ENCODE peak calls at places on chromosome 12, in five cellular contexts. V, Q, G, Z and J are unnamed samples.

GRCh38 chr12:53047221-53048032 is 2.4 kb upstream of the TNS2 start:
- DNase-seq in V (peak; percentile 85), Q (peak; percentile 69), G (peak; percentile 73), Z (peak; percentile 80), J (peak; percentile 93)

GRCh38 chr12:62785941-62786559 is 148.9 kb downstream of the PPM1H start:
- DNase-seq in V (no peak), Q (no peak), G (peak; percentile 98), Z (no peak), J (no peak)

GRCh38 chr12:108510836-108511235 is 4.2 kb upstream of the FICD start:
- DNase-seq in V (no peak), Q (no peak), G (no peak), Z (no peak), J (no peak)

GRCh38 chr12:49825971-49826421 is 2.2 kb downstream of the NCKAP5L start:
- DNase-seq in V (no peak), Q (no peak), G (no peak), Z (peak; percentile 80), J (no peak)

GRCh38 chr12:81077686-81078441 is at the start of gene ACSS3:
- DNase-seq in V (peak; percentile 94), Q (peak; percentile 80), G (no peak), Z (no peak), J (peak; percentile 83)

GRCh38 chr12:101086490-101086889 is 123.5 kb downstream of the SLC5A8 start:
- DNase-seq in V (peak; percentile 34), Q (no peak), G (peak; percentile 6), Z (peak; percentile 31), J (no peak)

GRCh38 chr12:2335517-2335916 is 282.7 kb downstream of the CACNA1C start:
- DNase-seq in V (no peak), Q (no peak), G (no peak), Z (no peak), J (no peak)

GRCh38 chr12:116466536-116466935 is 92.6 kb upstream of the MAP1LC3B2 start:
- DNase-seq in V (no peak), Q (no peak), G (peak; percentile 34), Z (no peak), J (no peak)

GRCh38 chr12:115212356-115212755 is 528.4 kb upstream of the TBX3 start:
- DNase-seq in V (no peak), Q (no peak), G (no peak), Z (no peak), J (no peak)

GRCh38 chr12:124814741-124815613 is 48.7 kb downstream of the SCARB1 start:
- DNase-seq in V (no peak), Q (no peak), G (no peak), Z (no peak), J (peak; percentile 73)

GRCh38 chr12:18752947-18753346 is 15.0 kb downstream of the CAPZA3 start:
- DNase-seq in V (peak; percentile 56), Q (peak; percentile 69), G (no peak), Z (no peak), J (no peak)

GRCh38 chr12:120230974-120231315 is 30.0 kb upstream of the RPLP0 start:
- DNase-seq in V (no peak), Q (no peak), G (no peak), Z (no peak), J (no peak)

GRCh38 chr12:57744194-57744776 is 554 bp upstream of the TSPAN31 start:
- DNase-seq in V (no peak), Q (no peak), G (no peak), Z (peak; percentile 77), J (peak; percentile 84)

GRCh38 chr12:120367252-120367923 is 1.6 kb downstream of the MSI1 start:
- DNase-seq in V (peak; percentile 77), Q (peak; percentile 49), G (no peak), Z (no peak), J (no peak)

GRCh38 chr12:26056335-26056734 is 68.5 kb downstream of the BHLHE41 start:
- DNase-seq in V (no peak), Q (no peak), G (peak; percentile 94), Z (no peak), J (no peak)

GRCh38 chr12:47773858-47774580 is 981 bp downstream of the SLC48A1 start:
- DNase-seq in V (no peak), Q (no peak), G (peak; percentile 23), Z (no peak), J (no peak)

GRCh38 chr12:47772094-47772660 is 861 bp upstream of the SLC48A1 start:
- DNase-seq in V (no peak), Q (no peak), G (no peak), Z (no peak), J (no peak)

GRCh38 chr12:47774664-47775063 is 1.6 kb downstream of the SLC48A1 start:
- DNase-seq in V (no peak), Q (no peak), G (no peak), Z (no peak), J (no peak)

GRCh38 chr12:47772738-47773061 is 338 bp upstream of the SLC48A1 start:
- DNase-seq in V (no peak), Q (no peak), G (no peak), Z (no peak), J (no peak)

GRCh38 chr12:47773062-47773857 is at the start of gene SLC48A1:
- DNase-seq in V (peak; percentile 79), Q (peak; percentile 68), G (peak; percentile 76), Z (peak; percentile 58), J (peak; percentile 93)
- H3K27ac ChIP-seq in V (no peak within 1 kb of the TSS), Q (no peak within 1 kb of the TSS), G (no peak within 1 kb of the TSS), Z (peak within 1 kb of the TSS; percentile 88), J (no peak within 1 kb of the TSS)

DNA sequence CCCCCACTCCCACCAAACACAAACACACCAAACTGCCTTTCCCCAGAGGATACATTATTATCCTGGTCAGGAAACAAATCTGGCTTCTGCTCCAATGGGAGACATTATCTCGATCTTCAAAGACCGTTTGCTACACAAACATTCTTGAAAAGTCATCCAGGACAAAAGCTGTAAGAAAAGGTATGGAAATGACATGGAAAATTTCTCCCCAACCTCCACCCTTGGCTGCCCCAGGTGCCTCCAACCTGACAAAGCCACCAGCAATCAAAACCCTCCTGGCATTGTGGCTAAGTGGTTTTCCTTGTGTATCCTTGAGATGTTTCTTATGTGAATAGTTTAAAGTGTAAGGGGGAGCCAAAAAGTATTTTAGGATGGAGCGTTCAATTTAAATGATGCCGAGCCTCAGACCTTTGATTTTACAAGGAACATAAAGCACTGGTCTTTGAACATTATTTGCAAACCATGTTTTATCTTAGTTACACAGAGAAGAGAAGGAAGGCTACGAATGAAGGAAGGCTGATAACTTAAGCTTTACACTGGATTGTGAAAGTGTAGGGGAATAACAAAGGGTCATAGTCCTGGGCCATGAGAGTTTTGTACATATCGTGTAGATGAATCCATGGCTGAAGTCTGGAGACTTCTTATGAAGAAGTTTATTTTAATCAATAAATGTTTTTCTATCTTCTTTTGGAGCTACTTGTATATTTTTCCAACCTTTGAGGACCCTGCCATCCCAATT is 418.9 kb upstream of the TMTC1 start:
- DNase-seq in V (no peak), Q (no peak), G (no peak), Z (no peak), J (no peak)
- H3K27me3 ChIP-seq in V (no peaks in the 10 kb centered on the region), Q (peaks cover 25% of the 10 kb centered on the region), G (peaks cover 13% of the 10 kb centered on the region), Z (peaks cover 10% of the 10 kb centered on the region), J (no peaks in the 10 kb centered on the region)

DNA sequence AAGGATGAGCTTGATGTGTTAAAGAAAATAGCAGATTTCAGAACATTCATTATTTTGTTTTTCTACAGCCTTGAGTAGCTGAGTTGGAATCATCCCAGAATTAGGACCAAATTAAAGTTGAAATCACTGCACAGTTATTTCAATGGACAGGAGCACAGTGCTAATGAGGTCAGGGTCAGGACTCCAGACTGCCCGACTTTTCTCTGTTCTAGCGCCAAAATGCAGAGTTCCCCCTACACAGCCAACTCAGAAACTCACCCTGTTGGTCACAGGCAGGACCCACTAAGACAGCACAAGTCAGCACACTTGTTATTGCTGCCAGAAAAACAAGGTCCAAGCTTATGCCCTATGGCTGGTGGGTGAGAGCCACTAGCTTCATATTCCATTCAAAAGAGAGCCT is 198.1 kb upstream of the KRR1 start:
- DNase-seq in V (no peak), Q (no peak), G (no peak), Z (no peak), J (no peak)
- H3K4me1 ChIP-seq in V (peaks cover 8% of the 10 kb centered on the region), Q (peaks cover 6% of the 10 kb centered on the region), G (peaks cover 40% of the 10 kb centered on the region), Z (no peaks in the 10 kb centered on the region), J (no peaks in the 10 kb centered on the region)

DNA sequence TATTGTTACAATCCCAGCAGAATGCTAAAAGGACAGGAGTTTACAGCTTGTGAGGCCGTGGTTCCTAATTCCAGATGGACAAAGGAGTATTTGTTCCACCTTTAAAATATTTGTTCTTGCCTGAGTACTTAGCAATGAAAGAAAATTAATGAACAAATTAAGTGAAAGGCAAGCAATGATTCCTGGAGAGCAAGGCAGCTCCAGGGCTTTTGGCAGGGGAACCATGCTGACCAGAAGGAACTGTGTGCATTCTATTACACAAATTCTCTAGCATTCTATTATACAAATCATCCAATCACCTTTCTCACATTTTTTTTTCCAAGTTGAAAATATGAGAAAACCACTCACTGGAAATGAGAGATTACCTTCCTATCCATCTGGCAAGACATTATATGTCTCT is 1.8 kb upstream of the BMAL2 start:
- DNase-seq in V (no peak), Q (no peak), G (peak; percentile 77), Z (peak; percentile 58), J (no peak)
- H3K27ac ChIP-seq in V (no peak overlapping the region), Q (no peak overlapping the region), G (peak overlapping the region; percentile 95), Z (no peak overlapping the region), J (no peak overlapping the region)

DNA sequence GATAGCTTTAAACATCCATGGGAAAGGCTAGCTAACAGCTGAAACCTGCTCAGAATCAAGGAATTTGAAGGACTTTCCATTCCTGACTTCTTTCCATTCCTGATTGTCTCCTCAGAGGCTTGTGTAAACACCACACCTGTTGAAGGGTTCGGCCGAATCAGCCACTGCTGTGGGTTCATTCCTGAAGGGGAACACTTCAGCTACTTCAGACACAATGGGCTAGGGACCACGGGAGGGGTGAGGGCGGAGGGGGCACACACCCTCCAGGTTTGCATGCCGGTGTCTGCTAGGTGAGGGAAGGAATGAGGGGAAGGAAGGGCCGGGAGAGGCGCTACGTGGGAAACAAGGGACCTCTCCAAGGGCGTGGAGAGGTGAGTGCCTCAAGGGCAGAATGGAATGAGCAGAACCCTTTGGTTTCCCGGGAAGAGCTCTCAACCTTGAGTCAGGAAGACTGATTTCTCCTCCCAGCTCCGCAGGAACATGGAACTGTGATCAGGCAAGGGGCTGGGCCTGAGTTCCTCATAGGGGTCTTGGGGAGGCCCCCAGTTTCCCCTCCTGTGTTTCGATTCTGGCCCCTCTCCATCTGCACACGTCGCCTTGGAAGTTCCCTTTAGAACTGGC is 1.4 kb downstream of the GPRC5A start:
- DNase-seq in V (no peak), Q (no peak), G (peak; percentile 42), Z (no peak), J (no peak)
- H3K27me3 ChIP-seq in V (peaks cover 8% of the 10 kb centered on the region), Q (peaks cover 71% of the 10 kb centered on the region), G (no peaks in the 10 kb centered on the region), Z (no peaks in the 10 kb centered on the region), J (no peaks in the 10 kb centered on the region)